ENCODE peak calls at places on chromosomes 6 and 20, in five cellular contexts. U is right lobe of liver; I is fibroblast of lung; E is CD8-positive, alpha-beta T cell; Y is OCI-LY7. Q is an unnamed sample. For H3K4me1, the result is how much of the 10 kb centered on the place peaks cover.

GRCh38 chr6:95364016-95364604 is 213.2 kb upstream of the MANEA start:
- DNase-seq in E (no peak), Y (peak), I (peak), U (no peak), Q (no peak)

GRCh38 chr20:25033941-25034335 is 24.0 kb downstream of the ACSS1 start:
- DNase-seq in E (no peak), Y (no peak), U (no peak), I (no peak), Q (no peak)

GRCh38 chr20:33412484-33412838 is 11.1 kb upstream of the CDK5RAP1 start:
- DNase-seq in E (no peak), I (no peak), U (peak), Y (no peak), Q (no peak)

GRCh38 chr6:18265099-18265372 is 706 bp upstream of the DEK start:
- DNase-seq in U (no peak), I (no peak), Y (peak), E (no peak), Q (no peak)

GRCh38 chr6:101085327-101085726 is 204.2 kb upstream of the ASCC3 start:
- DNase-seq in I (peak), E (no peak), U (no peak), Y (no peak), Q (peak)

GRCh38 chr20:15763344-15763743 is 809.9 kb downstream of the KIF16B start:
- DNase-seq in Y (no peak), E (no peak), U (no peak), I (peak), Q (no peak)

GRCh38 chr6:44624226-44624625 is 236.7 kb downstream of the CDC5L start:
- DNase-seq in U (no peak), E (no peak), Y (no peak), I (no peak), Q (peak)

GRCh38 chr6:36826520-36827227 is 12.6 kb downstream of the CPNE5 start:
- DNase-seq in E (no peak), Y (no peak), I (no peak), U (no peak), Q (no peak)

GRCh38 chr6:111632468-111633247 is 27.0 kb upstream of the TRAF3IP2 start:
- DNase-seq in Y (no peak), I (no peak), U (no peak), E (no peak), Q (no peak)

GRCh38 chr6:34189806-34190503 is 44.1 kb upstream of the GRM4 start:
- DNase-seq in U (no peak), E (peak), Y (peak), I (no peak), Q (no peak)

GRCh38 chr20:46117704-46118467 is at the start of gene CD40:
- DNase-seq in I (peak), Y (peak), U (peak), E (peak), Q (peak)

GRCh38 chr6:136890986-136891385 is 31.1 kb upstream of the SLC35D3 start:
- DNase-seq in E (no peak), U (no peak), Y (no peak), I (peak), Q (no peak)

GRCh38 chr6:53500095-53500494 is 44.8 kb downstream of the GCLC start:
- DNase-seq in Y (no peak), I (no peak), E (no peak), U (no peak), Q (no peak)

GRCh38 chr6:53499094-53499493 is 45.8 kb downstream of the GCLC start:
- DNase-seq in E (no peak), U (no peak), Y (no peak), I (no peak), Q (no peak)

GRCh38 chr6:53496797-53497196 is 48.1 kb downstream of the GCLC start:
- DNase-seq in E (no peak), U (no peak), Y (no peak), I (peak), Q (no peak)

GRCh38 chr6:53496100-53496499 is 48.8 kb downstream of the GCLC start:
- DNase-seq in I (no peak), U (no peak), E (no peak), Y (no peak), Q (no peak)

GRCh38 chr6:53497905-53498304 is 47.0 kb downstream of the GCLC start:
- DNase-seq in Y (no peak), E (no peak), I (no peak), U (no peak), Q (no peak)
- H3K4me1 ChIP-seq in Y (under half), E (under half), I (under half), U (under half), Q (under half)

GRCh38 chr6:2979819-2980464 is 8.6 kb upstream of the SERPINB6 start:
- DNase-seq in U (no peak), Y (no peak), E (no peak), I (peak), Q (no peak)
- H3K4me1 ChIP-seq in U (under half), Y (under half), E (under half), I (under half), Q (under half)

DNA sequence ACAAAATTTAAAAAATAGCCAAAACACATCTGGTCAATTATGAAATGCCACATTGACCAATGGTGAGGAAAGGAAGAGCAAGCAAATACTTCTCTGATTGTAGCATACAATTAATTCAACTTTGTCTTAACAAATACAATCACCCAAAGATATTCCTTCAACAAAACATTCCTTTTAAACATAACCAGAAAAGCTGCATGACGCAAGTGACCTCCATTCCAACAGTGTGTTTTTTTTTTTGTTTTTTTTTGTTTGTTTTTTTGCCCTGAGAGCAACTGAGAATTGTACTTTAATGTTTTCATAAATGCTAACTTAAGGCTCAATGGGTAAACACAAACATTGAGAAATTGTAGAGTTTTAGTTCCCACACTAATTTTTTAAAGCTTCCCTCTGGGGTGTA is 184.4 kb downstream of the PTPRK start:
- DNase-seq in U (no peak), Y (no peak), I (no peak), E (no peak), Q (no peak)
- H3K4me1 ChIP-seq in U (under half), Y (under half), I (under half), E (under half), Q (under half)

DNA sequence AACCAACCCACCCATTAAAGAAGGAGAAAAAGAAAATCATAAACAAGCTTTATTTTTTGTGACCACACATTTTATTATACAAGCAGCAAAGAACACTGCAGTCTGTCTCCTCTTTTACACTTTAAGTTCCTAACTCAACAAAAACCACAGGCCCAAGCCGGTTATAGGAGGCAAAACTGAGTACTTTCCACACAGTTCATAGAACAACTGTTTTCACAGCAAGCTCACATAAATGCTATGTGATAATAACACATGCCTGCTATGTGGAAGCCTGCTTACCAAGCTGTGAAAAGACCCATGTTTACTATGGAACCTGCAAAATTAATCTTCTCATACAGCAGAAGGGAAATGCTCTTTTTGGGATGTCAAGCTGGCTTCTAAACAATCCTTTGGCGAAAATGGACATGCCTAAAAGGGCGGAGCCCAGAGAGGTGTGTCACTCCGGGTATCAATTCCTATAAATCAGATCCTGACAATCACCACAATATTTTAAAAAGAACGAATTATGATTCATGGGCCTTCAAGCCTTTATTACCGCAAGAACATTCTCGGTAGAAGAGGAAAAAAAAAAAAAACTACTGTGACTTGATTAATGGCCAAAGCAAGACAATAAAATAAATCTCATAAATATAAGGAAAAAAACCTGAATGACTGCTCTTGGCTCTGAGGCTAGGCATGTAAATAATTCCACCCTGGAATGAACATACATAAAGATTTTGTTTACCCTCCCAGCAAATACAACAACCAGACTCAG is 2.6 kb downstream of the TRERF1 start:
- DNase-seq in Y (no peak), E (no peak), U (no peak), I (no peak), Q (no peak)
- H3K4me1 ChIP-seq in Y (under half), E (under half), U (under half), I (under half), Q (under half)

GRCh38 chr6:133313068-133313467 is 71.9 kb downstream of the EYA4 start:
- DNase-seq in Y (no peak), E (no peak), U (no peak), I (no peak), Q (peak)
- H3K4me1 ChIP-seq in Y (under half), E (under half), U (under half), I (under half), Q (under half)

Q was measured in SJCRH30.